ENCODE peak calls at places on chromosome 19, in six cellular contexts. One of them, this sample, is unnamed.

GRCh38 chr19:10991076-10991475 is 30.2 kb downstream of the SMARCA4 start:
- DNase-seq in cardiac muscle cell: no peak
- DNase-seq in CD4-positive, alpha-beta T cell: no peak
- DNase-seq in CD8-positive, alpha-beta memory T cell: no peak
- DNase-seq in mesenchymal stem cell: no peak
- DNase-seq in CD8-positive, alpha-beta T cell: no peak
- DNase-seq in this sample: no peak

GRCh38 chr19:34507414-34508067 is 26.0 kb downstream of the WTIP start:
- DNase-seq in cardiac muscle cell: no peak
- DNase-seq in CD4-positive, alpha-beta T cell: no peak
- DNase-seq in CD8-positive, alpha-beta memory T cell: no peak
- DNase-seq in mesenchymal stem cell: no peak
- DNase-seq in CD8-positive, alpha-beta T cell: no peak
- DNase-seq in this sample: no peak

GRCh38 chr19:13537454-13537853 is 31.2 kb upstream of the CACNA1A start:
- DNase-seq in cardiac muscle cell: no peak
- DNase-seq in CD4-positive, alpha-beta T cell: no peak
- DNase-seq in CD8-positive, alpha-beta memory T cell: no peak
- DNase-seq in mesenchymal stem cell: no peak
- DNase-seq in CD8-positive, alpha-beta T cell: no peak
- DNase-seq in this sample: no peak

GRCh38 chr19:12720851-12721655 is 2.7 kb downstream of the TNPO2 start:
- DNase-seq in cardiac muscle cell: peak; percentile 8
- DNase-seq in CD4-positive, alpha-beta T cell: no peak
- DNase-seq in CD8-positive, alpha-beta memory T cell: no peak
- DNase-seq in mesenchymal stem cell: peak; percentile 29
- DNase-seq in CD8-positive, alpha-beta T cell: no peak
- DNase-seq in this sample: no peak

GRCh38 chr19:7358102-7358597 is 9.4 kb downstream of the ARHGEF18 start:
- DNase-seq in cardiac muscle cell: no peak
- DNase-seq in CD4-positive, alpha-beta T cell: no peak
- DNase-seq in CD8-positive, alpha-beta memory T cell: no peak
- DNase-seq in mesenchymal stem cell: no peak
- DNase-seq in CD8-positive, alpha-beta T cell: no peak
- DNase-seq in this sample: no peak

GRCh38 chr19:29717051-29717450 is 2.0 kb upstream of the C19orf12 start:
- DNase-seq in cardiac muscle cell: no peak
- DNase-seq in CD4-positive, alpha-beta T cell: no peak
- DNase-seq in CD8-positive, alpha-beta memory T cell: no peak
- DNase-seq in mesenchymal stem cell: no peak
- DNase-seq in CD8-positive, alpha-beta T cell: no peak
- DNase-seq in this sample: no peak

GRCh38 chr19:55080121-55080914 is 4.6 kb downstream of the EPS8L1 start:
- DNase-seq in cardiac muscle cell: peak; percentile 75
- DNase-seq in CD4-positive, alpha-beta T cell: peak; percentile 25
- DNase-seq in CD8-positive, alpha-beta memory T cell: peak; percentile 64
- DNase-seq in mesenchymal stem cell: peak; percentile 75
- DNase-seq in CD8-positive, alpha-beta T cell: peak; percentile 36
- DNase-seq in this sample: peak; percentile 29

GRCh38 chr19:11766597-11767591 is at the start of gene ZNF441:
- DNase-seq in cardiac muscle cell: peak; percentile 99
- DNase-seq in CD4-positive, alpha-beta T cell: peak; percentile 90
- DNase-seq in CD8-positive, alpha-beta memory T cell: peak; percentile 92
- DNase-seq in mesenchymal stem cell: peak; percentile 95
- DNase-seq in CD8-positive, alpha-beta T cell: peak; percentile 83
- DNase-seq in this sample: peak; percentile 80

GRCh38 chr19:31014668-31015067 is 334.6 kb downstream of the TSHZ3 start:
- DNase-seq in cardiac muscle cell: no peak
- DNase-seq in CD4-positive, alpha-beta T cell: no peak
- DNase-seq in CD8-positive, alpha-beta memory T cell: no peak
- DNase-seq in mesenchymal stem cell: no peak
- DNase-seq in CD8-positive, alpha-beta T cell: no peak
- DNase-seq in this sample: no peak

DNA sequence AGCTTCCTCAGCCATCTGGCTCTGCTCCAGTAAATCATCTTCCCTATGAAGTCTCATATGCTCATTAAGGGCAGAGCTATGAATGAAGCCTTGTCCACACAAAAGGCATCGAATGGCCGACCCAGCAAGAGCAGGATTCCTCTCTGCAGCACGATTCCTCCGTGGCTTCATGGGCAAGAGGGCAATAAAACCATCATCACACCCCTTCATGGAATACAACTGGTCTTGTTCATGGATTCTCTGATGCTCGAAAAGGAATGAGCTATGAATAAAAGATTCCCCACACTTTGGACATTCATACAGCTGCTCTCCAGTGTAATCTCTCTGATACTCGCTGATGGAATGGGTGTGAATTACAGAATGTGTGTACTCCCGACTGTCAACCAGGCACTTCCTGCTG is 25.9 kb downstream of the PEG3 start:
- DNase-seq in cardiac muscle cell: no peak
- DNase-seq in CD4-positive, alpha-beta T cell: no peak
- DNase-seq in CD8-positive, alpha-beta memory T cell: no peak
- DNase-seq in mesenchymal stem cell: no peak
- DNase-seq in CD8-positive, alpha-beta T cell: no peak
- DNase-seq in this sample: no peak
- H3K9me3 ChIP-seq in cardiac muscle cell: no peaks in the 10 kb centered on the region
- H3K9me3 ChIP-seq in CD4-positive, alpha-beta T cell: peaks cover 16% of the 10 kb centered on the region
- H3K9me3 ChIP-seq in CD8-positive, alpha-beta memory T cell: no peaks in the 10 kb centered on the region
- H3K9me3 ChIP-seq in mesenchymal stem cell: peaks cover 50% of the 10 kb centered on the region
- H3K9me3 ChIP-seq in CD8-positive, alpha-beta T cell: peaks cover 10% of the 10 kb centered on the region
- H3K9me3 ChIP-seq in this sample: no peaks in the 10 kb centered on the region

GRCh38 chr19:22784051-22784450 is at the start of gene ZNF99:
- DNase-seq in cardiac muscle cell: no peak
- DNase-seq in CD4-positive, alpha-beta T cell: no peak
- DNase-seq in CD8-positive, alpha-beta memory T cell: no peak
- DNase-seq in mesenchymal stem cell: no peak
- DNase-seq in CD8-positive, alpha-beta T cell: no peak
- DNase-seq in this sample: no peak
- H3K9me3 ChIP-seq in cardiac muscle cell: peaks cover 3% of the 10 kb centered on the region
- H3K9me3 ChIP-seq in CD4-positive, alpha-beta T cell: no peaks in the 10 kb centered on the region
- H3K9me3 ChIP-seq in CD8-positive, alpha-beta memory T cell: no peaks in the 10 kb centered on the region
- H3K9me3 ChIP-seq in mesenchymal stem cell: peaks cover 45% of the 10 kb centered on the region
- H3K9me3 ChIP-seq in CD8-positive, alpha-beta T cell: no peaks in the 10 kb centered on the region
- H3K9me3 ChIP-seq in this sample: no peaks in the 10 kb centered on the region

DNA sequence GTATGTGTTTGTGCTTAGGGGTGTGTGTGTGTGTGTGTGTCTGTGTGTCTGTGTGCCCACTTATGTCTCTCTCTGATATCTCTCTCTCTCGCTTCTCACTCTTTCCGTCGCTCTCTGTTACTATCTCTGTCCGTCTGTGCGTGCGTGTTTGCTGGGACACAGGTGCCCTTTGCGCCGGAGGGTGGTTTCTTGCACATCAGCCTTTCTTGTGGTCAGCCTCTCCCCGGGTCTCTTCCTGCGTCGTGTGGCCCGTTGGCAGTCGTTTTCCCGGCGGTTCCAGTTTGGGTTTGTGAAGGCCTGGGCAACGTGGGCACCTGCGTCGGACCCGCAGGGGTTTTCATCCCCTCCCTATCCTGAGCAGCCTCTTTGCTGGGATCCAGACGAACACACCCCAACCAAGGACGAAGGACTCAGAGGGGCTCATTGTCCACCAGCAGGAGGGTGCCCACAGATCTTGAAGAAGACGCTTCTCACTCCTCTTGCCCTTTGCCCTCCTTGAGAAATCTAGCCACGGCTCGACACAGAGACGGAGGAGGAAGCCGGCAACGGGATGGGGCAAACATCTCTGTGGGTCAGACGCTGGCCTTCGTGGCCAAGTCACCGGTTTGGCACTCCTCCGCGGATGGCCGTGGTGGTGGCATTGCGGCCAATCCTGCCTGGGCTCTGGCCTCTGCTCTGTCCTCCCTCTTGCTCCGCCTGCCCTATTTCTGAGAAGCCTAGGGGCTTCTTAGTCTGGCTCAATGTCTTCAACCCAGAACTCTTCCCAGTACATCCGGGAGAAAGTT is 52.3 kb downstream of the ZNF146 start:
- DNase-seq in cardiac muscle cell: no peak
- DNase-seq in CD4-positive, alpha-beta T cell: no peak
- DNase-seq in CD8-positive, alpha-beta memory T cell: no peak
- DNase-seq in mesenchymal stem cell: no peak
- DNase-seq in CD8-positive, alpha-beta T cell: no peak
- DNase-seq in this sample: no peak
- H3K9me3 ChIP-seq in cardiac muscle cell: no peaks in the 10 kb centered on the region
- H3K9me3 ChIP-seq in CD4-positive, alpha-beta T cell: peaks cover 7% of the 10 kb centered on the region
- H3K9me3 ChIP-seq in CD8-positive, alpha-beta memory T cell: no peaks in the 10 kb centered on the region
- H3K9me3 ChIP-seq in mesenchymal stem cell: no peaks in the 10 kb centered on the region
- H3K9me3 ChIP-seq in CD8-positive, alpha-beta T cell: no peaks in the 10 kb centered on the region
- H3K9me3 ChIP-seq in this sample: no peaks in the 10 kb centered on the region

GRCh38 chr19:15977193-15977592 is 28.4 kb downstream of the OR10H4 start:
- DNase-seq in cardiac muscle cell: no peak
- DNase-seq in CD4-positive, alpha-beta T cell: no peak
- DNase-seq in CD8-positive, alpha-beta memory T cell: no peak
- DNase-seq in mesenchymal stem cell: no peak
- DNase-seq in CD8-positive, alpha-beta T cell: no peak
- DNase-seq in this sample: no peak
- H3K9me3 ChIP-seq in cardiac muscle cell: no peaks in the 10 kb centered on the region
- H3K9me3 ChIP-seq in CD4-positive, alpha-beta T cell: peaks cover 6% of the 10 kb centered on the region
- H3K9me3 ChIP-seq in CD8-positive, alpha-beta memory T cell: no peaks in the 10 kb centered on the region
- H3K9me3 ChIP-seq in mesenchymal stem cell: no peaks in the 10 kb centered on the region
- H3K9me3 ChIP-seq in CD8-positive, alpha-beta T cell: no peaks in the 10 kb centered on the region
- H3K9me3 ChIP-seq in this sample: no peaks in the 10 kb centered on the region

DNA sequence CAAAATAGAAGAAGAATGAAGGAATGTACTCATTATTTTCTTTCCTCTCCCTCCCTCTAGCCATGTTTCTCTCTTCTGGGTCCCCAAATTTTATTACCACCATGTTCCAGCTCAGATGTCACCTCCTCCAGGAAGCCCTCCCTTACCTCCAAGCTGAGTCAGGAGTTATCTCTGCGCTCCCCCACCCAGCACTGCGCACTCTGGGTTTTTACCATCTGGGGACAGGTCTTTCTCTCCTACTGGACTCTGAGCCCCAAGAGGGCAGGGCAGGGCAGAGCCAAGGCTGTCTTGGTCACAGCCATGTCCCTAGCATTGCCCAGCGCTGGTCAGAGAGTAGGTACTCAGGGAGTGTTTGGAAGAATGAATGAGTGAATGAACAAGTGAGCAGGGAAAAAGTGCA is 2.9 kb downstream of the GNG8 start:
- DNase-seq in cardiac muscle cell: no peak
- DNase-seq in CD4-positive, alpha-beta T cell: no peak
- DNase-seq in CD8-positive, alpha-beta memory T cell: no peak
- DNase-seq in mesenchymal stem cell: no peak
- DNase-seq in CD8-positive, alpha-beta T cell: no peak
- DNase-seq in this sample: no peak
- H3K9me3 ChIP-seq in cardiac muscle cell: no peaks in the 10 kb centered on the region
- H3K9me3 ChIP-seq in CD4-positive, alpha-beta T cell: no peaks in the 10 kb centered on the region
- H3K9me3 ChIP-seq in CD8-positive, alpha-beta memory T cell: no peaks in the 10 kb centered on the region
- H3K9me3 ChIP-seq in mesenchymal stem cell: no peaks in the 10 kb centered on the region
- H3K9me3 ChIP-seq in CD8-positive, alpha-beta T cell: no peaks in the 10 kb centered on the region
- H3K9me3 ChIP-seq in this sample: no peaks in the 10 kb centered on the region

DNA sequence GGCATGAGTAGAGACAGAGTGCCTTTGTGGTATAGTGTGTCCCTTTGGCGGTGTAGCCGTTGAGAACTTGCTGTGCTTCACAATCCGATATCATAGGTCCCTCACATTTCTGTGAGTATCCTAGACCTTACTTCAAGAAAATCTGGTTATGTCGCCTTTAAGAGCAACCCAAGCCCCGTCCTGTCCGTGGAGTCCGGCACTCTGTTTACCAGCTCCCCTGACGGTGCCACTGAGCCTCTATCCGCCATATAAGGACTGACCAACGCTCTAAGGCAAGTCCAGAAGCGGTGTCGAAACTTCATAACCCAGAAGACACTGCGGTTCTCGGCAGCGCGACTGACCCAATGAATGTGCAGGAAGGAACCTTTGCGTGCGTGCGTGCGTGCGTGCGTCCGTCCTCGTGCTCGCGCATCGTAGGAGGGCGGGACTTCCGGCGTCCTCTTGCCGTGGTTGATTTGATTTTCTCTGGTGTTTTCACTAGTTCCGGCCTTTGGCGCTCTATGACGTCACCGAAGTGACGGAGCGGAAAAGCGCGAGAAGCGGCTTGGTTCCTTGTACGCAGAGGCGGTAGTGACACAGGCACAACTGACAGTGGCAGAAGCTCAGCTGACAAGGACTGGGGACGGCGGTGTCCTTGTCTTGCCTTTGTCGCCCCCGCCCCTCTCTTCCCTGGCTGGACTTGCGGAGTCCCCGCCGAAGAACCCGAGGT is at the start of the genes TRAPPC2B and ZNF547:
- DNase-seq in cardiac muscle cell: peak; percentile 99
- DNase-seq in CD4-positive, alpha-beta T cell: peak; percentile 97
- DNase-seq in CD8-positive, alpha-beta memory T cell: peak; percentile 99
- DNase-seq in mesenchymal stem cell: peak; percentile 100
- DNase-seq in CD8-positive, alpha-beta T cell: peak; percentile 98
- DNase-seq in this sample: peak; percentile 86
- H3K9me3 ChIP-seq in cardiac muscle cell: no peaks in the 10 kb centered on the region
- H3K9me3 ChIP-seq in CD4-positive, alpha-beta T cell: peaks cover 20% of the 10 kb centered on the region
- H3K9me3 ChIP-seq in CD8-positive, alpha-beta memory T cell: peaks cover 7% of the 10 kb centered on the region
- H3K9me3 ChIP-seq in mesenchymal stem cell: no peaks in the 10 kb centered on the region
- H3K9me3 ChIP-seq in CD8-positive, alpha-beta T cell: peaks cover 19% of the 10 kb centered on the region
- H3K9me3 ChIP-seq in this sample: peaks cover 8% of the 10 kb centered on the region

DNA sequence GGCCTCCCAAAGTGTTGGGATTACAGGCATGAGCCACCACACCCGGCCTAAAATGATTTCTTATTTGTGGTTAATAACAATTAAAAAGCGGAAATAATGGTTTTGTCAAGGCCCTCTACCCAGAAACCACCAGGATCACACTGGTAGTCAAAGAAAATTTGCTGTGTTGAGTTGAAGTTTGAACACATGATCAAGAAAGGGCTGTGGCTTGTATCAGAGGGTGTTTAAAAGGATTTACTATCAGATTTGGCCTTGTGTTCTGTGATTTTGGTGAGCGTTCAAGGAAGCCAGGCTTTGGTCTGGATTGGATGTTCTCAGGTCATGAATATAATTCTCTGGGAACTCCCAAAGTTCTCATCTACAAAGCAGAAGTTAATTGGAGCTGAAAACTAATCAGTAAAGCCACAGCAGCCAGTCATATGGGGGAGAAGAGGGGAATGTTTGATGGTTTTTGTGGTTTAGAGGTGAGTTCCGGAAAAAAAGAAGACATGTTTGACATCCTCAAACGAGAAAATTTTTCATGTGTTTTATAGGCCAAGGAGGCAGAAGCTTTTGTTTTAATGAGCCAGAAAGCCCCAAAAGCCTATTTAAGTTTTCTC is 10.6 kb upstream of the ZNF556 start:
- DNase-seq in cardiac muscle cell: no peak
- DNase-seq in CD4-positive, alpha-beta T cell: no peak
- DNase-seq in CD8-positive, alpha-beta memory T cell: no peak
- DNase-seq in mesenchymal stem cell: no peak
- DNase-seq in CD8-positive, alpha-beta T cell: no peak
- DNase-seq in this sample: no peak
- H3K9me3 ChIP-seq in cardiac muscle cell: peaks cover 15% of the 10 kb centered on the region
- H3K9me3 ChIP-seq in CD4-positive, alpha-beta T cell: peaks cover 23% of the 10 kb centered on the region
- H3K9me3 ChIP-seq in CD8-positive, alpha-beta memory T cell: peaks cover 29% of the 10 kb centered on the region
- H3K9me3 ChIP-seq in mesenchymal stem cell: peaks cover 81% of the 10 kb centered on the region
- H3K9me3 ChIP-seq in CD8-positive, alpha-beta T cell: peaks cover 16% of the 10 kb centered on the region
- H3K9me3 ChIP-seq in this sample: peaks cover 18% of the 10 kb centered on the region

DNA sequence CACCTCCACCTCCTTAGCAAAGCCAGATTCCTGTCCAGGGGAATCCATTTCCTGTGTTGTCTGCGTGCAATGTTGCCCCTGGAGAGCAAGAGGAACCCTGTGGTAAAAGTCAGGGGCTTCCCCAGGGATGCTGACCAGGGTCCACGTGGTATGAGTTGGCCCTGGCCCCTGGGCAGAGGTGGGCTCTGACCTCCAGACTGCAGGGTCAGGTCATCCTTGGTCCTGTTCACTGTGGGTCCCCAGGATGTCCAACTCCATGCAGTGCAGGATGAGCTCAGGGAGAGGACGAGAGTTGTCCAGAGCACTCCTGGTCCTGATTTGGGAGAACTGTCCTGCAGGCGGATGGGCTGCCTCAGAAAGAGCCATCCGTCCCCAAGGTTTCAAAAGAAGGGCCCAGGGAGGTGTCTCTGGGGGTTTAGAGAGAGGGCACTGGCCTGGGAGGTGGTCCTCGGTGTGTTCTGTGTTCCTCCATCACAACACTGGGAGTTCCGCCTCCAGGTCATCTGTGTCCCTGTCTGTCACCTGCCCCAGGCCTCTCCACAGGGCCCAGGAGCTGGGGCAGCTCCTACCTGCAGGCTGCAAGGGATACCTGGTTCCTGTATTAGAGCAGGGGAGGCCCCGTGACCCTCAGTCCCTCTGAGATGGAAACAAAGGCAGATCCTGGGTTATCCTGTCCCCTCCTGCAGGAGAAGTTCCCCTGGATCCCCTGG is 1.2 kb upstream of the CEACAM4 start:
- DNase-seq in cardiac muscle cell: no peak
- DNase-seq in CD4-positive, alpha-beta T cell: no peak
- DNase-seq in CD8-positive, alpha-beta memory T cell: no peak
- DNase-seq in mesenchymal stem cell: no peak
- DNase-seq in CD8-positive, alpha-beta T cell: no peak
- DNase-seq in this sample: no peak
- H3K9me3 ChIP-seq in cardiac muscle cell: peaks cover 3% of the 10 kb centered on the region
- H3K9me3 ChIP-seq in CD4-positive, alpha-beta T cell: peaks cover 6% of the 10 kb centered on the region
- H3K9me3 ChIP-seq in CD8-positive, alpha-beta memory T cell: no peaks in the 10 kb centered on the region
- H3K9me3 ChIP-seq in mesenchymal stem cell: no peaks in the 10 kb centered on the region
- H3K9me3 ChIP-seq in CD8-positive, alpha-beta T cell: no peaks in the 10 kb centered on the region
- H3K9me3 ChIP-seq in this sample: peaks cover 13% of the 10 kb centered on the region